ENCODE peak calls at places on chromosomes 1 and 21, in six cellular contexts. O is ACHN, Y is endothelial cell, B is SK-MEL-5, J is OCI-LY7, R is NCI-H1092 treated with DMSO at 0.1 percent for 48 hours. D is an unnamed sample.

GRCh38 chr1:59072017-59072947 is 224.6 kb upstream of the FGGY start:
- DNase-seq in O (no peak), Y (no peak), B (no peak), J (peak), R (peak), D (no peak)

GRCh38 chr1:52364235-52364839 is 1.7 kb downstream of the CC2D1B start:
- DNase-seq in O (no peak), Y (no peak), B (peak), J (peak), R (no peak), D (no peak)

GRCh38 chr1:44894591-44894990 is 51.5 kb upstream of the PTCH2 start:
- DNase-seq in O (no peak), Y (no peak), B (no peak), J (no peak), R (no peak), D (no peak)

GRCh38 chr1:1385931-1386330 is 10.9 kb upstream of the AURKAIP1 start:
- DNase-seq in O (no peak), Y (no peak), B (no peak), J (no peak), R (no peak), D (no peak)

GRCh38 chr21:15754640-15755039 is 24.9 kb downstream of the USP25 start:
- DNase-seq in O (peak), Y (no peak), B (no peak), J (no peak), R (no peak), D (no peak)

GRCh38 chr1:86993269-86993985 is 79.0 kb downstream of the HS2ST1 start:
- DNase-seq in O (no peak), Y (no peak), B (no peak), J (no peak), R (no peak), D (no peak)

GRCh38 chr1:97668945-97669344 is 251.9 kb downstream of the DPYD start:
- DNase-seq in O (peak), Y (no peak), B (peak), J (no peak), R (no peak), D (peak)

GRCh38 chr1:182087951-182088350 is 26.4 kb upstream of the ZNF648 start:
- DNase-seq in O (no peak), Y (no peak), B (no peak), J (no peak), R (no peak), D (no peak)

GRCh38 chr1:233614173-233614742 is 352 bp downstream of the KCNK1 start:
- DNase-seq in O (peak), Y (peak), B (no peak), J (no peak), R (peak), D (no peak)

GRCh38 chr21:39452965-39453332 is 1.2 kb downstream of the SH3BGR start:
- DNase-seq in O (no peak), Y (no peak), B (no peak), J (no peak), R (no peak), D (no peak)

GRCh38 chr1:59186656-59187055 is 110.2 kb upstream of the FGGY start:
- DNase-seq in O (no peak), Y (no peak), B (no peak), J (no peak), R (no peak), D (no peak)

GRCh38 chr1:15345711-15346355 is 63.9 kb upstream of the EFHD2 start:
- DNase-seq in O (no peak), Y (no peak), B (no peak), J (no peak), R (no peak), D (no peak)

D was measured in H4.